ENCODE peak calls at places on chromosomes 4 and X, in five cellular contexts. A is SK-N-SH, L is uterus, W is right lobe of liver, V is right atrium auricular region. R is an unnamed sample. For H3K27me3, the result is how much of the 10 kb centered on the place peaks cover.

GRCh38 chrX:115311139-115311538 is 21.6 kb downstream of the LUZP4 start:
- DNase-seq in A (peak), V (no peak), W (no peak), L (no peak), R (no peak)

GRCh38 chr4:176999943-177000543 is 207.3 kb upstream of the VEGFC start:
- DNase-seq in A (no peak), W (no peak), V (no peak), L (no peak), R (no peak)

GRCh38 chr4:163592207-163592606 is 97.7 kb downstream of the TMA16 start:
- DNase-seq in W (no peak), V (no peak), A (no peak), L (no peak), R (no peak)

GRCh38 chr4:105471566-105472176 is 2.2 kb downstream of the PPA2 start:
- DNase-seq in A (peak), V (peak), L (peak), W (peak), R (peak)

GRCh38 chrX:48854898-48855297 is 19.5 kb upstream of the PCSK1N start:
- DNase-seq in L (no peak), W (no peak), A (no peak), V (no peak), R (no peak)

GRCh38 chr4:124152130-124152529 is 560.4 kb downstream of the ANKRD50 start:
- DNase-seq in A (no peak), L (no peak), V (no peak), W (no peak), R (no peak)

GRCh38 chr4:67134616-67135015 is 410.7 kb downstream of the CENPC start:
- DNase-seq in A (no peak), V (no peak), L (no peak), W (no peak), R (no peak)

GRCh38 chr4:177107288-177107901 is 202.3 kb upstream of the NEIL3 start:
- DNase-seq in W (no peak), L (no peak), A (no peak), V (no peak), R (no peak)

GRCh38 chrX:41737065-41737464 is 13.1 kb downstream of the GPR82 start:
- DNase-seq in A (no peak), W (no peak), V (no peak), L (no peak), R (no peak)

GRCh38 chr4:76224193-76224592 is 10.6 kb upstream of the SCARB2 start:
- DNase-seq in V (no peak), A (no peak), L (no peak), W (no peak), R (no peak)

GRCh38 chr4:3329887-3330286 is 37.1 kb downstream of the RGS12 start:
- DNase-seq in V (peak), A (no peak), W (no peak), L (no peak), R (no peak)

GRCh38 chr4:3330682-3331081 is 37.9 kb downstream of the RGS12 start:
- DNase-seq in W (no peak), L (no peak), A (no peak), V (peak), R (no peak)

GRCh38 chr4:3334316-3334715 is 41.5 kb downstream of the RGS12 start:
- DNase-seq in L (no peak), W (no peak), A (no peak), V (no peak), R (no peak)

GRCh38 chr4:3331511-3332394 is 38.9 kb downstream of the RGS12 start:
- DNase-seq in W (no peak), L (peak), V (peak), A (no peak), R (no peak)

GRCh38 chr4:3332498-3332897 is 39.7 kb downstream of the RGS12 start:
- DNase-seq in V (peak), L (no peak), A (no peak), W (no peak), R (no peak)
- H3K4me3 ChIP-seq in V (no peak), L (no peak), A (no peak), W (no peak), R (no peak)

GRCh38 chr4:4855293-4856070 is 4.0 kb upstream of the MSX1 start:
- DNase-seq in V (no peak), A (no peak), W (no peak), L (no peak), R (no peak)
- H3K27me3 ChIP-seq in V (half or more), A (half or more), W (half or more), L (under half), R (under half)

GRCh38 chr4:40122941-40123340 is 66.3 kb downstream of the N4BP2 start:
- DNase-seq in W (no peak), V (no peak), A (no peak), L (no peak), R (no peak)
- H3K4me3 ChIP-seq in W (no peak), V (no peak), A (no peak), L (no peak), R (no peak)

GRCh38 chr4:13548059-13548983 is 4.0 kb upstream of the NKX3-2 start:
- DNase-seq in L (no peak), A (peak), V (no peak), W (no peak), R (no peak)

GRCh38 chr4:13546374-13546854 is 2.1 kb upstream of the NKX3-2 start:
- DNase-seq in V (no peak), L (no peak), W (no peak), A (peak), R (no peak)

GRCh38 chr4:13546855-13547562 is 2.7 kb upstream of the NKX3-2 start:
- DNase-seq in V (no peak), L (no peak), A (peak), W (no peak), R (no peak)

GRCh38 chr4:13548984-13549546 is 4.8 kb upstream of the NKX3-2 start:
- DNase-seq in A (peak), V (peak), W (peak), L (peak), R (peak)

GRCh38 chr4:13547563-13548041 is 3.3 kb upstream of the NKX3-2 start:
- DNase-seq in W (no peak), V (no peak), L (no peak), A (peak), R (no peak)
- H3K27me3 ChIP-seq in W (under half), V (under half), L (under half), A (half or more), R (under half)

GRCh38 chr4:71188197-71188625 is 150.6 kb upstream of the SLC4A4 start:
- DNase-seq in A (no peak), L (no peak), W (no peak), V (no peak), R (no peak)
- H3K4me3 ChIP-seq in A (peak), L (no peak), W (peak), V (peak), R (peak)

R was measured in right cardiac atrium.